ENCODE peak calls at places on chromosome 1, in eight cellular contexts. R is NCI-H1105 treated with DMSO at 0.1 percent for 48 hours, V is HuH-7, T is activated gamma-delta T cell treated with Interleukin-2 at 50 U/mL for 16 hours, E is NCI-H1092, X is mucosa of descending colon, B is HEK293T, Z is psoas muscle. Q is an unnamed sample.

GRCh38 chr1:40404670-40405462 is 31.3 kb downstream of the SMAP2 start:
- DNase-seq in X (no peak), B (peak), E (peak), Z (no peak), V (no peak), T (peak), R (peak), Q (peak)

GRCh38 chr1:187091666-187092065 is 262.9 kb downstream of the PLA2G4A start:
- DNase-seq in T (no peak), B (no peak), E (no peak), R (no peak), Z (no peak), X (no peak), V (no peak), Q (no peak)

GRCh38 chr1:230299148-230300006 is 126.8 kb downstream of the PGBD5 start:
- DNase-seq in X (peak), R (no peak), T (no peak), E (no peak), B (no peak), Z (no peak), V (no peak), Q (no peak)

GRCh38 chr1:216285052-216285451 is 138.2 kb downstream of the USH2A start:
- DNase-seq in V (no peak), Z (no peak), T (no peak), X (no peak), E (no peak), R (no peak), B (no peak), Q (no peak)

GRCh38 chr1:51877434-51878306 is 857 bp downstream of the NRDC start:
- DNase-seq in X (peak), B (peak), R (no peak), T (no peak), Z (no peak), V (peak), E (no peak), Q (peak)

GRCh38 chr1:172414331-172414730 is 6.2 kb upstream of the C1orf105 start:
- DNase-seq in V (no peak), Z (no peak), E (no peak), R (no peak), T (no peak), B (no peak), X (no peak), Q (no peak)

GRCh38 chr1:158496379-158496778 is 24.4 kb downstream of the OR10R2 start:
- DNase-seq in E (no peak), X (no peak), T (no peak), R (peak), B (no peak), V (no peak), Z (no peak), Q (no peak)

GRCh38 chr1:209150114-209150513 is 433.4 kb upstream of the CAMK1G start:
- DNase-seq in E (no peak), R (no peak), X (peak), B (peak), Z (no peak), V (peak), T (no peak), Q (no peak)

GRCh38 chr1:38728176-38728908 is 131.2 kb downstream of the RRAGC start:
- DNase-seq in B (no peak), X (peak), V (no peak), Z (peak), R (peak), E (peak), T (no peak), Q (peak)

Q was measured in body of pancreas.